ENCODE peak calls at places on chromosomes 4 and X, in ten cellular contexts. Q is right cardiac atrium; M is HCT116; V is dorsolateral prefrontal cortex; Y is uterus; G is PC-3; K is prostate gland; I is stomach; B is left lung; N is CD8-positive, alpha-beta memory T cell. P is an unnamed sample.

GRCh38 chrX:110418220-110418856 is 59.7 kb downstream of the RTL9 start:
- DNase-seq in Q (no peak), M (no peak), V (peak), Y (peak), G (peak), K (no peak), I (peak), B (peak), N (no peak), P (no peak)

GRCh38 chrX:38634665-38635064 is 73.3 kb downstream of the TSPAN7 start:
- DNase-seq in Q (no peak), M (no peak), V (no peak), Y (no peak), G (no peak), K (no peak), I (no peak), B (no peak), N (no peak), P (no peak)

GRCh38 chr4:75821966-75822365 is 80.3 kb downstream of the PPEF2 start:
- DNase-seq in Q (no peak), M (no peak), V (no peak), Y (no peak), G (peak), K (peak), I (no peak), B (no peak), N (no peak), P (no peak)

GRCh38 chr4:152451496-152451895 is 84.4 kb downstream of the FBXW7 start:
- DNase-seq in Q (no peak), M (no peak), V (no peak), Y (no peak), G (no peak), K (no peak), I (no peak), B (no peak), N (no peak), P (no peak)

GRCh38 chrX:37753384-37753783 is 26.5 kb upstream of the CYBB start:
- DNase-seq in Q (no peak), M (no peak), V (no peak), Y (no peak), G (no peak), K (no peak), I (no peak), B (no peak), N (no peak), P (no peak)

GRCh38 chr4:124111411-124111810 is 601.1 kb downstream of the ANKRD50 start:
- DNase-seq in Q (no peak), M (no peak), V (no peak), Y (no peak), G (no peak), K (no peak), I (no peak), B (no peak), N (no peak), P (no peak)

GRCh38 chr4:70761276-70761816 is 39.6 kb downstream of the RUFY3 start:
- DNase-seq in Q (no peak), M (no peak), V (no peak), Y (no peak), G (peak), K (no peak), I (no peak), B (no peak), N (no peak), P (no peak)

GRCh38 chr4:15139599-15139998 is 137.3 kb downstream of the CPEB2 start:
- DNase-seq in Q (no peak), M (no peak), V (no peak), Y (no peak), G (no peak), K (no peak), I (no peak), B (no peak), N (no peak), P (no peak)

GRCh38 chr4:73576366-73576765 is 43.9 kb downstream of the RASSF6 start:
- DNase-seq in Q (no peak), M (no peak), V (no peak), Y (no peak), G (no peak), K (no peak), I (no peak), B (no peak), N (no peak), P (no peak)

GRCh38 chrX:115226929-115227328 is 7.0 kb downstream of the LRCH2 start:
- DNase-seq in Q (no peak), M (peak), V (no peak), Y (no peak), G (peak), K (no peak), I (no peak), B (no peak), N (no peak), P (no peak)

GRCh38 chr4:54998991-54999390 is 126.4 kb downstream of the KDR start:
- DNase-seq in Q (no peak), M (no peak), V (no peak), Y (no peak), G (peak), K (no peak), I (no peak), B (no peak), N (no peak), P (no peak)

GRCh38 chr4:1518997-1519700 is 112.9 kb upstream of the NKX1-1 start:
- DNase-seq in Q (peak), M (no peak), V (no peak), Y (no peak), G (no peak), K (no peak), I (no peak), B (no peak), N (no peak), P (no peak)

DNA sequence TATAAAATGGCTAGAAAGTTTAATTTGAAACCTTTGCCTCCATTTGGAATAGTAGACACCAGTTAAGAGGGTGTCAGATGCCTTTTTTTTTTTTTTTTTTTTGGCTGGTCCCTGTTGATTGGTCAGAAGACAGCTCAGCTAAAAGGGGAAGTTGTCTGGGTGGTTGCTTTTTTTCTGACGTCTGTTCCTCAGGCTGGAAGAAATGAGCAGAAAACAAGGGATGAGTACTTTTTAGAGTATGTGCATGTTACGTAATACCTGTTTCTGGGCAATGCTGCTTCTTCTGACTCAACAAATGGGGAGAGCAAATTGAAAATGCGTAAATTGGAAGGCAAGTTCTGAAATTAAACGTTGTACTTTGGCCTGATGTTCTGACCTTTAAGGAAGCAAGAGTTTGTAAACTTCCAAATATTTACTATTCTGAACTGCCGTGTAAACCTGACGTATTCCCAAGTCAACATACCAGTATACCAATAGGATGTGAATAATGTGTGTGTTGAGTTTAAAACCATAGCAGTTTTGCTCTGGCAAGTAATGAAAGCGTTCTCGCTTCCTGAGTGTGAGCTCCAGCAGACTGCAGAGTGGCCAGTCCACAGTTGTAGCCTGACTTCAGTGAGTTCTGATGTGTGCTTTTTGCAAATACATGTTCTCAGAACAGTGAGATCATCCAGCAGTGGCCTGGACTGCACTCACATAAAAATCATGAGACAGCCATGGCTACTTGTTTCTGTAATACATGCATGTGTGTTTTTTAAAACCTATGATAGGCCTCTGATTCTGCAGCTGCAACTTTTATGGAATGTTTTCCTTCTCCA is 1.7 kb downstream of the SAT1 start:
- DNase-seq in Q (no peak), M (no peak), V (no peak), Y (peak), G (peak), K (no peak), I (no peak), B (no peak), N (no peak), P (no peak)
- H3K27ac ChIP-seq in Q (peak), M (peak), V (peak), Y (peak), G (peak), K (peak), I (peak), B (peak), N (peak), P (peak)

GRCh38 chr4:155658665-155659064 is 8.0 kb upstream of the GUCY1A1 start:
- DNase-seq in Q (no peak), M (no peak), V (no peak), Y (no peak), G (no peak), K (no peak), I (no peak), B (no peak), N (no peak), P (no peak)
- H3K27ac ChIP-seq in Q (no peak), M (no peak), V (no peak), Y (peak), G (no peak), K (no peak), I (no peak), B (no peak), N (no peak), P (no peak)

DNA sequence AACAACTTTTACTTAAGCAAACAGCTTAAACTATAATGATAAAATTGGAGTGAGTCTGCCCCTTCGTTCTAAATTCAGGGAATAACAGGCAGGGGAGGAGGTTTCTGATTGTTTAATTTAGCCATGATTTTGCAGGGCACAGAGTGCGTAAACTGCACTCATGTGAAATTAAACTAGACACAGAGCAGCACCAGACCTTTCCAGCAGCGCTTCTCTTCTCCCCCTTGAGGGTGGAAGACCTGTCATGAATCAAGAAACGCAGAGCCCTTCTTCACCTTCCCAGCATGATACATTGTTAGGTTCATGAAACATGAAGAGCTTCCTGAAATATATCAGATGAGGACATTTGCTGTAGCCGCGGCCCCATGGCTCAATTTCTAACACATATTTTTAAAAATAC is 63.1 kb downstream of the FAM114A1 start:
- DNase-seq in Q (no peak), M (no peak), V (no peak), Y (no peak), G (no peak), K (no peak), I (no peak), B (no peak), N (no peak), P (no peak)
- H3K27ac ChIP-seq in Q (no peak), M (no peak), V (no peak), Y (no peak), G (no peak), K (no peak), I (no peak), B (no peak), N (no peak), P (no peak)

DNA sequence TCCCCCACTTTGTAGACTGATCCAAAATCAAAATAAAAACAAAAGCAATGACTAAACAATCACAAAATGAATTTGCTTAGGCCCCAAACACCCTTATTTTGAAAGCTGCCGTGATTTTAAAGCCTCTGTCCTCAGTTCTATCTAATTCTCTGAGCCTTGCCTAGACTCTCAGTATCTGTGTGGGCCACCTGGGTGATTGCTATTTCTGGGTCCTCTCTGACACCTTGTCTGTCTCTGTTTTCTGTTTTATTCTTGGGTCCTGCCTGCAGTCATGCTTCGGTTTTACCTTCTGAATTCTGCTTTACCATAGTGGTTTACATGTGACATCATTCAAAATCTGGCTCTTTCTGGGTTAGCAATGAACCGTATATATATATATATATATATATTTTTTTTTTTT is 710.8 kb upstream of the SLIT2 start:
- DNase-seq in Q (no peak), M (no peak), V (no peak), Y (no peak), G (no peak), K (no peak), I (no peak), B (no peak), N (no peak), P (no peak)
- H3K27ac ChIP-seq in Q (no peak), M (no peak), V (no peak), Y (no peak), G (no peak), K (no peak), I (no peak), B (no peak), N (no peak), P (no peak)

GRCh38 chrX:135531813-135532212 is 11.4 kb downstream of the INTS6L start:
- DNase-seq in Q (no peak), M (no peak), V (no peak), Y (no peak), G (peak), K (no peak), I (no peak), B (no peak), N (no peak), P (peak)
- H3K27ac ChIP-seq in Q (no peak), M (no peak), V (no peak), Y (no peak), G (no peak), K (no peak), I (no peak), B (no peak), N (no peak), P (peak)

DNA sequence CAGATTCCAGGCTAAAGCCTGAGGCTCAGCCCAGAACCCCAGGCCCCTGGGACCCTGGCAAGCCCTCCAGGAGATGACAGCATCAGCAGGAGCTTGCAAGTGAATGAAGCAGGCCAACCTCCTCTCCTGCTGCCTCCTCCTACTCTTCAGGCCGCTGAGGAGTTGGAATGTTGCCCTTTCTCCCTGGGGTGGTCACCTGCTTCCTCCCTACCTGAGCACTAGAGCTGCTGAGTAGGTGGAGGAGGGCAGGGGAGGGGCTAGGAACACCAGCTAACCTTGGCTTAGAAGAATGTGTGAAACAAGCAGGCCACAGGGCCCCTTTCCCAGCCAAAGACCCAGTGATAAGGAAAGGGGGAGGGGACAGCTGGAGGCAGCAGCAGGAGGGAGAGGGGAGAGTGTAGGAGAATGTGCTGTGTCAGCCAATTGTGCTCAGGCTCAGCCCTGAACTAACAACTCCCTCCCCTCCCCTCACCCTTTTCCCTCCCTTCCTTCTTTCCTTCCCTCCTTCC is 58.0 kb downstream of the PJA1 start:
- DNase-seq in Q (peak), M (no peak), V (no peak), Y (peak), G (peak), K (no peak), I (peak), B (peak), N (no peak), P (no peak)
- H3K27ac ChIP-seq in Q (no peak), M (no peak), V (no peak), Y (peak), G (no peak), K (no peak), I (no peak), B (no peak), N (no peak), P (no peak)

GRCh38 chrX:9279271-9279596 is 185.6 kb upstream of the TBL1X start:
- DNase-seq in Q (no peak), M (no peak), V (no peak), Y (no peak), G (no peak), K (no peak), I (no peak), B (no peak), N (no peak), P (no peak)
- H3K27ac ChIP-seq in Q (no peak), M (no peak), V (no peak), Y (peak), G (no peak), K (no peak), I (no peak), B (peak), N (no peak), P (no peak)

DNA sequence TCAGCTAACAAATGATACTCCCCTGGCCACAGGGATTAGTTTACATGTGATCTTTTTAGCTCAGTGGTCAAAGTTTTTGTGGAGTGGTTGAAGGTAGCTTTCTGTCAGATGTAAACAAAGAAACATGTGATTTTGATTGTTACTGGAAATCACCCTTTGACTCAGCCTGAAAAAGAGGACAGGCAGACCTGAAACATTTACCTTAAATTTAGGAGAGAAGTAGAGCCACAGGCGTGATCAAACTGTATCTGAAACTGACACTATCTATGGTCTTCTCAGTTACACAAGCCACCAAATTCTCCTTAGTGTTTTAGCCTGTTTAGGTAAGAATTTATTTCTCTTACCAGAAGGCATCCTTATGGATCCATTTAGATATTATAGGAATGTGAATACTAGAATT is 136.7 kb downstream of the CBLL2 start:
- DNase-seq in Q (no peak), M (no peak), V (no peak), Y (no peak), G (no peak), K (no peak), I (no peak), B (no peak), N (no peak), P (no peak)
- H3K27ac ChIP-seq in Q (no peak), M (no peak), V (no peak), Y (no peak), G (no peak), K (no peak), I (no peak), B (no peak), N (no peak), P (no peak)

DNA sequence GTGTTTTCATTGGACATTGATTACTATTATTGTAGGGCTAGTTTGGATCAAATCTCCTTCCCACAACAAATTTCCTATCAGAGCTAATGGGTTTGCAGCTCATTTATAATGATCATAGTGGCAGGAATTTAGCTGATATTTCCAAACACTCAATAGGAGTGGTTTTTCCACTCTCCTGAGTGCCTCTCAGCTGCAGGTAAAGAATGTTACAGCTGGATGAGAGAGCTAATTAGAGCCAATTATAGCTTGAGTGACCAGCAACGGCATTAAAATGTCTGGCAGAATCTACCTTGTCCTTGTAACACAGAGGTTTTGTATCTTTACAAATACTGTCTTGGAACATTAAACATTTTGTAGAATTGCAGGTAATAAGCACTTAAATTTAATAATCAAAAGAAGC is 602.8 kb upstream of the EPHA5 start:
- DNase-seq in Q (no peak), M (no peak), V (no peak), Y (no peak), G (no peak), K (no peak), I (no peak), B (no peak), N (no peak), P (no peak)
- H3K27ac ChIP-seq in Q (no peak), M (no peak), V (no peak), Y (no peak), G (no peak), K (no peak), I (no peak), B (no peak), N (no peak), P (no peak)

DNA sequence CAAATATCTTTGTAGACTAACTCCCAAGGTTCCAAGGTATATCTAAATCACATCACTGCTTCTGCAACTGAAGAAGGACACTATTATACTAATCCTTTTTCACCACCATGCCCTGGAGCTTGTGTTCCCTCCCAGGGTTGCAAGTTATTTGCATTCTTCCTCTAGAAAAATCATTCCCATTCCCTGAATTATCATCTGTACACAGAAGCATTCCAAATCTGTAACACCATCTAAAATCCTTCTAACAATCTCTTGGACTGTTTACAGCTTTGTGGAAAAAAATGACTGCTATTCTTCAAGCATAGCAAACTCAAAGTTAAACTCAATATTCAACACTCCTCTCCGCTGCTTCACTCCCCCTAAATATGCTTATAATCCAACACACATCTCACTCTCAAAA is 1570.8 kb upstream of the ADGRL3 start:
- DNase-seq in Q (no peak), M (no peak), V (no peak), Y (no peak), G (no peak), K (no peak), I (no peak), B (no peak), N (no peak), P (no peak)
- H3K27ac ChIP-seq in Q (no peak), M (no peak), V (no peak), Y (no peak), G (no peak), K (no peak), I (no peak), B (no peak), N (no peak), P (no peak)